ENCODE peak calls at places on chromosomes 3 and 15, in seven cellular contexts. H, I, E, B, C, L and X are unnamed samples.

GRCh38 chr3:20181276-20181675 is 4.7 kb downstream of the SGO1 start:
- DNase-seq in I (no peak), E (no peak), H (no peak), C (no peak), B (no peak), L (no peak), X (no peak)

GRCh38 chr3:140355481-140355880 is 322.4 kb upstream of the TRIM42 start:
- DNase-seq in L (no peak), I (no peak), E (no peak), B (no peak), C (no peak), H (no peak), X (no peak)

GRCh38 chr3:22263042-22263441 is 512.0 kb upstream of the ZNF385D start:
- DNase-seq in C (no peak), E (peak; percentile 79), L (no peak), I (peak; percentile 87), H (no peak), B (no peak), X (no peak)

GRCh38 chr15:81224232-81224631 is 27.6 kb downstream of the IL16 start:
- DNase-seq in I (no peak), C (no peak), H (no peak), L (no peak), E (no peak), B (no peak), X (no peak)

GRCh38 chr3:10602769-10603768 is 97.7 kb upstream of the ATP2B2 start:
- DNase-seq in L (no peak), H (no peak), I (no peak), C (no peak), E (no peak), B (peak; percentile 4), X (no peak)

GRCh38 chr3:132318451-132318850 is 1.2 kb downstream of the ACP3 start:
- DNase-seq in H (no peak), I (peak; percentile 59), E (peak; percentile 14), L (no peak), B (no peak), C (no peak), X (no peak)

GRCh38 chr3:72829701-72830100 is 18.5 kb downstream of the SHQ1 start:
- DNase-seq in L (no peak), H (no peak), I (peak; percentile 53), C (no peak), E (no peak), B (no peak), X (no peak)

GRCh38 chr15:70252056-70252935 is 154.6 kb upstream of the TLE3 start:
- DNase-seq in I (no peak), B (no peak), L (peak; percentile 64), C (no peak), E (no peak), H (no peak), X (no peak)

GRCh38 chr15:63052961-63053698 is 10.6 kb downstream of the TPM1 start:
- DNase-seq in I (peak; percentile 80), H (no peak), E (no peak), C (no peak), B (no peak), L (peak; percentile 42), X (no peak)

GRCh38 chr15:70875001-70875782 is 17.0 kb downstream of the THAP10 start:
- DNase-seq in L (no peak), B (no peak), H (no peak), I (peak; percentile 68), E (peak; percentile 73), C (no peak), X (no peak)

GRCh38 chr3:190076601-190077444 is 43.9 kb downstream of the P3H2 start:
- DNase-seq in B (no peak), C (no peak), I (peak; percentile 98), L (no peak), E (peak; percentile 97), H (peak; percentile 96), X (peak; percentile 96)

GRCh38 chr15:95559875-95560394 is 770.6 kb upstream of the NR2F2 start:
- DNase-seq in L (no peak), B (no peak), C (peak; percentile 18), H (peak; percentile 71), I (peak; percentile 94), E (peak; percentile 94), X (peak; percentile 65)

GRCh38 chr3:98038876-98039275 is 3.8 kb upstream of the GABRR3 start:
- DNase-seq in C (no peak), H (no peak), E (no peak), I (no peak), L (no peak), B (no peak), X (no peak)
- H3K4me3 ChIP-seq in C (peak overlapping the region; percentile 4), H (no peak overlapping the region), E (no peak overlapping the region), I (peak overlapping the region; percentile 83), L (no peak overlapping the region), B (no peak overlapping the region), X (no peak overlapping the region)

GRCh38 chr3:40973141-40973540 is 226.2 kb upstream of the CTNNB1 start:
- DNase-seq in C (no peak), L (no peak), E (no peak), H (no peak), B (no peak), I (no peak), X (no peak)

GRCh38 chr3:40971191-40972168 is 227.8 kb upstream of the CTNNB1 start:
- DNase-seq in I (peak; percentile 96), C (peak; percentile 86), B (peak; percentile 71), H (peak; percentile 96), E (peak; percentile 99), L (peak; percentile 47), X (peak; percentile 80)

GRCh38 chr3:40970067-40970466 is 229.2 kb upstream of the CTNNB1 start:
- DNase-seq in E (no peak), L (no peak), I (no peak), B (no peak), C (no peak), H (no peak), X (no peak)

GRCh38 chr3:40969341-40969740 is 230.0 kb upstream of the CTNNB1 start:
- DNase-seq in B (no peak), E (no peak), L (no peak), H (no peak), C (no peak), I (no peak), X (no peak)

DNA sequence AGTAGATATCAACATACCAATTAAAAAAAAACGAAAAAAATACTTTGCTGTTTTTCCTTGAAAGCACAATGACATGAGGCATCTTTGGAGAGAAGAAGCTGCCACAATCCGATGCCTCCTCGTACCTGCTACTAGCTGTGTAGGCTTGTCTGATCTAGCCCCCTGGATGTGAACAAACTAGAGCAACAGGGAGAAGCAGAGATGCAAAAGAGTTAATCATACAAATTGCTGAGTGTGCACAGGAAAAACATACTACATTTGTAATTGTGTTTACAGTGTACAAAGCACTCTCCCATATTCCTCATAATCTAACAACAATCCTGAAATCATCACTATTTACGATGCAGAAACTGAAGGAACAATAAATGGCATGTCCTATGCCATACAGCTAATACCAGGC is 227.0 kb upstream of the CTNNB1 start:
- DNase-seq in I (no peak), L (no peak), B (no peak), E (no peak), C (no peak), H (no peak), X (no peak)
- H3K4me3 ChIP-seq in I (no peak overlapping the region), L (no peak overlapping the region), B (no peak overlapping the region), E (no peak overlapping the region), C (no peak overlapping the region), H (no peak overlapping the region), X (no peak overlapping the region)

DNA sequence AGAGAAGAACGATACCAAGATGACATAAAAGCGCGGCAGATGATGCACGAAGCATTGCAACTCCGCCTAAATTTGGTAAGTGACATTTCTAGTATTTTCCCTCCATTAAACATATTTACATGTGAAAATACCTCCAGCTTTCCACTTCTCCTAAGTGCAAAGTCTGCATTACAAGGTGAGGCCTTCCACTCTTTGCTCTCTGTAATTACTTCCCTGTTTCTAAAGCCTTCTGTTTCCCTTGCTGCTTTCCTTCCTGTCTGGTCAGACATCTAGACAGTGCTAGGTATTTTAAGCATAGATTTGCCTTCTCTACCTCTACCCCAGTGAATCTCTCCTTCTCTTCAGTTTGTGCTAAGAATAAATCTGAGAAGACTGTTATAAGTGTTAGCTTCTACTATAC is 1.9 kb downstream of the P2RY12 start:
- DNase-seq in H (no peak), E (no peak), L (no peak), I (no peak), B (peak; percentile 15), C (no peak), X (no peak)
- H3K4me3 ChIP-seq in H (no peak overlapping the region), E (no peak overlapping the region), L (no peak overlapping the region), I (no peak overlapping the region), B (no peak overlapping the region), C (no peak overlapping the region), X (no peak overlapping the region)

DNA sequence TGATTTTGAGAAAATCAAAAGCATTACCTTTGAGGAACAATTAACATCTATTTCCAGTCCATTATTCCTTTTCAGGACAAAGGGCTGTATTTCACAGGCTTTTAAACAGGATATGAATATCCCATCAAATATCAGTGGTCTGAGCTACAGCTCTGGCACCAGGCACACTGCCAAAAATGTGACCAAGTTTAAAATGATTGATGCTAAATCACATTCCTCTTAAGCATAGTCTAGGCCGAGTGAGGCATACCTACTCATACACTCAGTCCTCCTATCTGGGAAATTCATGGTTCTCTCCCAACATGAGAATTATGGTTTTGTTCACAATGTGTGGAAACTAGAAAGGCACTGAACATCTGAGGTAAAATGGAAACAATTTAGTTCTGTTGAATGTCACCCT is 683.5 kb downstream of the TUSC7 start:
- DNase-seq in C (no peak), L (no peak), H (no peak), E (peak; percentile 18), B (no peak), I (no peak), X (no peak)
- H3K4me3 ChIP-seq in C (no peak overlapping the region), L (no peak overlapping the region), H (no peak overlapping the region), E (no peak overlapping the region), B (no peak overlapping the region), I (no peak overlapping the region), X (no peak overlapping the region)

GRCh38 chr3:28868897-28869296 is 412.0 kb upstream of the RBMS3 start:
- DNase-seq in I (no peak), C (no peak), L (no peak), E (no peak), B (no peak), H (no peak), X (no peak)
- H3K4me3 ChIP-seq in I (no peak overlapping the region), C (no peak overlapping the region), L (no peak overlapping the region), E (no peak overlapping the region), B (no peak overlapping the region), H (no peak overlapping the region), X (no peak overlapping the region)

GRCh38 chr3:185728630-185729334 is 96.1 kb downstream of the IGF2BP2 start:
- DNase-seq in C (no peak), H (peak; percentile 49), B (no peak), I (peak; percentile 74), L (no peak), E (peak; percentile 66), X (no peak)
- H3K4me3 ChIP-seq in C (no peak overlapping the region), H (no peak overlapping the region), B (no peak overlapping the region), I (peak overlapping the region; percentile 25), L (no peak overlapping the region), E (no peak overlapping the region), X (no peak overlapping the region)